ENCODE peak calls at places on chromosomes 7 and 10, in seven cellular contexts. T, X, I, J, F, Y and S are unnamed samples.

GRCh38 chr10:85012305-85012704 is 683.9 kb downstream of the CCSER2 start:
- DNase-seq in Y (no peak), I (no peak), J (no peak), X (no peak), F (no peak), T (no peak), S (no peak)

GRCh38 chr7:121329460-121330052 is 756 bp downstream of the WNT16 start:
- DNase-seq in T (no peak), I (no peak), F (no peak), J (no peak), Y (no peak), X (peak; percentile 23), S (no peak)

GRCh38 chr7:133295484-133295883 is 42.6 kb downstream of the EXOC4 start:
- DNase-seq in Y (no peak), X (no peak), I (no peak), J (no peak), F (no peak), T (no peak), S (no peak)

GRCh38 chr10:81873932-81874816 is 820 bp upstream of the NRG3 start:
- DNase-seq in Y (no peak), I (peak; percentile 12), J (peak; percentile 34), T (peak; percentile 56), F (no peak), X (peak; percentile 69), S (no peak)

GRCh38 chr7:1558841-1559625 is 3.0 kb upstream of the TMEM184A start:
- DNase-seq in J (no peak), F (no peak), X (no peak), I (no peak), Y (no peak), T (no peak), S (no peak)

GRCh38 chr7:101804642-101805401 is 12.6 kb upstream of the CUX1 start:
- DNase-seq in X (no peak), F (no peak), I (peak; percentile 24), J (no peak), T (no peak), Y (no peak), S (no peak)

GRCh38 chr10:86961481-86962091 is 3.2 kb downstream of the SNCG start:
- DNase-seq in T (no peak), X (no peak), F (no peak), J (no peak), I (no peak), Y (no peak), S (no peak)

GRCh38 chr10:110502851-110503301 is 5.2 kb downstream of the DUSP5 start:
- DNase-seq in Y (no peak), X (no peak), T (peak; percentile 92), F (no peak), I (peak; percentile 78), J (no peak), S (no peak)

GRCh38 chr7:37488163-37488759 is 39.6 kb upstream of the ELMO1 start:
- DNase-seq in Y (no peak), F (no peak), I (no peak), J (no peak), X (no peak), T (no peak), S (no peak)

GRCh38 chr7:90530263-90530662 is 60.8 kb downstream of the PTTG1IP2 start:
- DNase-seq in F (no peak), I (peak; percentile 56), J (no peak), T (no peak), Y (no peak), X (no peak), S (no peak)

GRCh38 chr10:79422178-79422892 is 23.1 kb downstream of the ZCCHC24 start:
- DNase-seq in F (no peak), X (no peak), Y (no peak), I (peak; percentile 79), J (peak; percentile 72), T (no peak), S (no peak)

GRCh38 chr7:118057404-118057803 is 126.6 kb upstream of the LSM8 start:
- DNase-seq in I (no peak), F (no peak), T (no peak), J (no peak), X (no peak), Y (no peak), S (no peak)

GRCh38 chr10:43912469-43912868 is 263.8 kb upstream of the ZNF32 start:
- DNase-seq in Y (no peak), J (no peak), T (no peak), I (no peak), X (no peak), F (no peak), S (no peak)

GRCh38 chr7:46054290-46054689 is 133.2 kb upstream of the IGFBP3 start:
- DNase-seq in X (no peak), F (no peak), J (no peak), Y (no peak), I (no peak), T (no peak), S (no peak)

GRCh38 chr7:101164071-101164840 is 1.1 kb downstream of the VGF start:
- DNase-seq in Y (no peak), T (no peak), J (no peak), X (peak; percentile 49), F (peak; percentile 18), I (peak; percentile 51), S (no peak)

GRCh38 chr7:121030308-121030707 is 41.8 kb downstream of the CPED1 start:
- DNase-seq in X (no peak), J (no peak), F (no peak), T (no peak), Y (no peak), I (no peak), S (no peak)

GRCh38 chr7:82506702-82507101 is 63.1 kb upstream of the CACNA2D1 start:
- DNase-seq in Y (no peak), J (peak; percentile 39), T (peak; percentile 63), F (no peak), I (peak; percentile 64), X (no peak), S (no peak)

GRCh38 chr10:33612116-33612515 is 277.6 kb upstream of the NRP1 start:
- DNase-seq in T (no peak), Y (no peak), X (no peak), J (no peak), F (no peak), I (peak; percentile 8), S (no peak)

GRCh38 chr10:50653142-50653541 is 29.4 kb upstream of the SGMS1 start:
- DNase-seq in F (no peak), I (peak; percentile 6), X (no peak), Y (no peak), J (no peak), T (peak; percentile 71), S (no peak)